ENCODE peak calls at places on chromosomes 13 and 19, in ten cellular contexts. One of them, this sample, is unnamed.

GRCh38 chr19:43439183-43440063 is 24.7 kb downstream of the TEX101 start:
- DNase-seq in bronchial epithelial cell: peak; percentile 96
- DNase-seq in EH: peak; percentile 55
- DNase-seq in ACHN: no peak
- DNase-seq in MV-4-11: peak; percentile 55
- DNase-seq in NCI-H2081 treated with DMSO at 0.1 percent for 48 hours: no peak
- DNase-seq in effector memory CD8-positive, alpha-beta T cell: peak; percentile 39
- DNase-seq in stimulated activated CD4-positive, alpha-beta T cell treated with anti-CD3 and anti-CD28 coated beads, Interleukin-1b, Interleukin-23, amount 100 ng/mL, for 1 hour: no peak
- DNase-seq in GM18507: no peak
- DNase-seq in GM23338: no peak
- DNase-seq in this sample: no peak

GRCh38 chr19:12527034-12527836 is 24.0 kb downstream of the ZNF564 start:
- DNase-seq in ACHN: peak; percentile 35
- DNase-seq in MV-4-11: peak; percentile 32
- DNase-seq in EH: peak; percentile 35
- DNase-seq in NCI-H2081 treated with DMSO at 0.1 percent for 48 hours: no peak
- DNase-seq in GM23338: peak; percentile 69
- DNase-seq in stimulated activated CD4-positive, alpha-beta T cell treated with anti-CD3 and anti-CD28 coated beads, Interleukin-1b, Interleukin-23, amount 100 ng/mL, for 1 hour: no peak
- DNase-seq in bronchial epithelial cell: peak; percentile 28
- DNase-seq in effector memory CD8-positive, alpha-beta T cell: no peak
- DNase-seq in GM18507: no peak
- DNase-seq in this sample: no peak

GRCh38 chr19:38229585-38230073 is 5.6 kb upstream of the DPF1 start:
- DNase-seq in NCI-H2081 treated with DMSO at 0.1 percent for 48 hours: no peak
- DNase-seq in bronchial epithelial cell: peak; percentile 43
- DNase-seq in GM23338: peak; percentile 79
- DNase-seq in GM18507: peak; percentile 71
- DNase-seq in EH: peak; percentile 92
- DNase-seq in stimulated activated CD4-positive, alpha-beta T cell treated with anti-CD3 and anti-CD28 coated beads, Interleukin-1b, Interleukin-23, amount 100 ng/mL, for 1 hour: peak; percentile 34
- DNase-seq in ACHN: peak; percentile 84
- DNase-seq in MV-4-11: peak; percentile 45
- DNase-seq in effector memory CD8-positive, alpha-beta T cell: peak; percentile 20
- DNase-seq in this sample: no peak

GRCh38 chr13:51955281-51955771 is 55.9 kb downstream of the ATP7B start:
- DNase-seq in NCI-H2081 treated with DMSO at 0.1 percent for 48 hours: no peak
- DNase-seq in effector memory CD8-positive, alpha-beta T cell: no peak
- DNase-seq in bronchial epithelial cell: peak; percentile 53
- DNase-seq in ACHN: no peak
- DNase-seq in EH: no peak
- DNase-seq in MV-4-11: peak; percentile 80
- DNase-seq in stimulated activated CD4-positive, alpha-beta T cell treated with anti-CD3 and anti-CD28 coated beads, Interleukin-1b, Interleukin-23, amount 100 ng/mL, for 1 hour: no peak
- DNase-seq in GM18507: no peak
- DNase-seq in GM23338: no peak
- DNase-seq in this sample: no peak

GRCh38 chr13:106523566-106523965 is 11.9 kb downstream of the EFNB2 start:
- DNase-seq in GM23338: no peak
- DNase-seq in bronchial epithelial cell: peak; percentile 74
- DNase-seq in EH: peak; percentile 33
- DNase-seq in MV-4-11: no peak
- DNase-seq in effector memory CD8-positive, alpha-beta T cell: no peak
- DNase-seq in ACHN: no peak
- DNase-seq in stimulated activated CD4-positive, alpha-beta T cell treated with anti-CD3 and anti-CD28 coated beads, Interleukin-1b, Interleukin-23, amount 100 ng/mL, for 1 hour: no peak
- DNase-seq in NCI-H2081 treated with DMSO at 0.1 percent for 48 hours: no peak
- DNase-seq in GM18507: no peak
- DNase-seq in this sample: no peak

GRCh38 chr13:30577381-30577780 is 40.3 kb upstream of the USPL1 start:
- DNase-seq in effector memory CD8-positive, alpha-beta T cell: peak; percentile 16
- DNase-seq in MV-4-11: peak; percentile 88
- DNase-seq in GM23338: no peak
- DNase-seq in GM18507: peak; percentile 11
- DNase-seq in NCI-H2081 treated with DMSO at 0.1 percent for 48 hours: no peak
- DNase-seq in EH: peak; percentile 95
- DNase-seq in stimulated activated CD4-positive, alpha-beta T cell treated with anti-CD3 and anti-CD28 coated beads, Interleukin-1b, Interleukin-23, amount 100 ng/mL, for 1 hour: no peak
- DNase-seq in bronchial epithelial cell: peak; percentile 89
- DNase-seq in ACHN: peak; percentile 87
- DNase-seq in this sample: no peak

GRCh38 chr13:50842246-50842645 is 1.2 kb downstream of the DLEU7 start:
- DNase-seq in ACHN: no peak
- DNase-seq in MV-4-11: no peak
- DNase-seq in stimulated activated CD4-positive, alpha-beta T cell treated with anti-CD3 and anti-CD28 coated beads, Interleukin-1b, Interleukin-23, amount 100 ng/mL, for 1 hour: no peak
- DNase-seq in GM18507: no peak
- DNase-seq in effector memory CD8-positive, alpha-beta T cell: no peak
- DNase-seq in bronchial epithelial cell: no peak
- DNase-seq in NCI-H2081 treated with DMSO at 0.1 percent for 48 hours: no peak
- DNase-seq in GM23338: no peak
- DNase-seq in EH: no peak
- DNase-seq in this sample: no peak

GRCh38 chr19:3370214-3370720 is 3.9 kb downstream of the NFIC start:
- DNase-seq in ACHN: no peak
- DNase-seq in NCI-H2081 treated with DMSO at 0.1 percent for 48 hours: no peak
- DNase-seq in effector memory CD8-positive, alpha-beta T cell: no peak
- DNase-seq in GM23338: peak; percentile 64
- DNase-seq in GM18507: no peak
- DNase-seq in EH: no peak
- DNase-seq in bronchial epithelial cell: no peak
- DNase-seq in stimulated activated CD4-positive, alpha-beta T cell treated with anti-CD3 and anti-CD28 coated beads, Interleukin-1b, Interleukin-23, amount 100 ng/mL, for 1 hour: no peak
- DNase-seq in MV-4-11: peak; percentile 22
- DNase-seq in this sample: no peak

GRCh38 chr19:40802300-40803169 is 3.5 kb downstream of the EGLN2 start:
- DNase-seq in effector memory CD8-positive, alpha-beta T cell: no peak
- DNase-seq in ACHN: no peak
- DNase-seq in EH: no peak
- DNase-seq in bronchial epithelial cell: peak; percentile 26
- DNase-seq in stimulated activated CD4-positive, alpha-beta T cell treated with anti-CD3 and anti-CD28 coated beads, Interleukin-1b, Interleukin-23, amount 100 ng/mL, for 1 hour: no peak
- DNase-seq in NCI-H2081 treated with DMSO at 0.1 percent for 48 hours: no peak
- DNase-seq in GM23338: no peak
- DNase-seq in MV-4-11: peak; percentile 51
- DNase-seq in GM18507: no peak
- DNase-seq in this sample: peak; percentile 20

GRCh38 chr13:62388515-62388914 is 972.9 kb upstream of the PCDH20 start:
- DNase-seq in bronchial epithelial cell: no peak
- DNase-seq in ACHN: no peak
- DNase-seq in GM18507: no peak
- DNase-seq in NCI-H2081 treated with DMSO at 0.1 percent for 48 hours: no peak
- DNase-seq in effector memory CD8-positive, alpha-beta T cell: no peak
- DNase-seq in GM23338: no peak
- DNase-seq in MV-4-11: no peak
- DNase-seq in EH: no peak
- DNase-seq in stimulated activated CD4-positive, alpha-beta T cell treated with anti-CD3 and anti-CD28 coated beads, Interleukin-1b, Interleukin-23, amount 100 ng/mL, for 1 hour: no peak
- DNase-seq in this sample: no peak

GRCh38 chr13:84776578-84776977 is 894.3 kb upstream of the SLITRK1 start:
- DNase-seq in stimulated activated CD4-positive, alpha-beta T cell treated with anti-CD3 and anti-CD28 coated beads, Interleukin-1b, Interleukin-23, amount 100 ng/mL, for 1 hour: no peak
- DNase-seq in ACHN: no peak
- DNase-seq in MV-4-11: no peak
- DNase-seq in EH: no peak
- DNase-seq in NCI-H2081 treated with DMSO at 0.1 percent for 48 hours: no peak
- DNase-seq in bronchial epithelial cell: no peak
- DNase-seq in GM18507: no peak
- DNase-seq in GM23338: no peak
- DNase-seq in effector memory CD8-positive, alpha-beta T cell: no peak
- DNase-seq in this sample: no peak

GRCh38 chr13:73275163-73275562 is 216.4 kb downstream of the KLF5 start:
- DNase-seq in stimulated activated CD4-positive, alpha-beta T cell treated with anti-CD3 and anti-CD28 coated beads, Interleukin-1b, Interleukin-23, amount 100 ng/mL, for 1 hour: no peak
- DNase-seq in MV-4-11: no peak
- DNase-seq in EH: no peak
- DNase-seq in GM23338: peak; percentile 33
- DNase-seq in effector memory CD8-positive, alpha-beta T cell: no peak
- DNase-seq in bronchial epithelial cell: no peak
- DNase-seq in GM18507: no peak
- DNase-seq in ACHN: no peak
- DNase-seq in NCI-H2081 treated with DMSO at 0.1 percent for 48 hours: no peak
- DNase-seq in this sample: no peak

GRCh38 chr19:42942187-42942789 is 5.3 kb upstream of the PSG7 start:
- DNase-seq in effector memory CD8-positive, alpha-beta T cell: no peak
- DNase-seq in GM18507: no peak
- DNase-seq in MV-4-11: peak; percentile 7
- DNase-seq in NCI-H2081 treated with DMSO at 0.1 percent for 48 hours: no peak
- DNase-seq in bronchial epithelial cell: peak; percentile 37
- DNase-seq in ACHN: no peak
- DNase-seq in EH: no peak
- DNase-seq in GM23338: peak; percentile 74
- DNase-seq in stimulated activated CD4-positive, alpha-beta T cell treated with anti-CD3 and anti-CD28 coated beads, Interleukin-1b, Interleukin-23, amount 100 ng/mL, for 1 hour: no peak
- DNase-seq in this sample: no peak

GRCh38 chr19:1848399-1849131 is at the start of gene REXO1:
- DNase-seq in GM23338: peak; percentile 97
- DNase-seq in stimulated activated CD4-positive, alpha-beta T cell treated with anti-CD3 and anti-CD28 coated beads, Interleukin-1b, Interleukin-23, amount 100 ng/mL, for 1 hour: peak; percentile 95
- DNase-seq in bronchial epithelial cell: peak; percentile 86
- DNase-seq in EH: peak; percentile 91
- DNase-seq in NCI-H2081 treated with DMSO at 0.1 percent for 48 hours: peak; percentile 78
- DNase-seq in effector memory CD8-positive, alpha-beta T cell: peak; percentile 99
- DNase-seq in ACHN: peak; percentile 92
- DNase-seq in GM18507: peak; percentile 79
- DNase-seq in MV-4-11: peak; percentile 94
- DNase-seq in this sample: peak; percentile 83

GRCh38 chr19:38727306-38727867 is 16.9 kb downstream of the CAPN12 start:
- DNase-seq in NCI-H2081 treated with DMSO at 0.1 percent for 48 hours: no peak
- DNase-seq in effector memory CD8-positive, alpha-beta T cell: no peak
- DNase-seq in MV-4-11: no peak
- DNase-seq in bronchial epithelial cell: no peak
- DNase-seq in GM23338: no peak
- DNase-seq in GM18507: no peak
- DNase-seq in EH: no peak
- DNase-seq in ACHN: no peak
- DNase-seq in stimulated activated CD4-positive, alpha-beta T cell treated with anti-CD3 and anti-CD28 coated beads, Interleukin-1b, Interleukin-23, amount 100 ng/mL, for 1 hour: no peak
- DNase-seq in this sample: no peak

GRCh38 chr13:28579334-28579733 is 79.6 kb upstream of the POMP start:
- DNase-seq in ACHN: no peak
- DNase-seq in GM23338: peak; percentile 63
- DNase-seq in GM18507: no peak
- DNase-seq in NCI-H2081 treated with DMSO at 0.1 percent for 48 hours: no peak
- DNase-seq in MV-4-11: no peak
- DNase-seq in effector memory CD8-positive, alpha-beta T cell: no peak
- DNase-seq in bronchial epithelial cell: no peak
- DNase-seq in stimulated activated CD4-positive, alpha-beta T cell treated with anti-CD3 and anti-CD28 coated beads, Interleukin-1b, Interleukin-23, amount 100 ng/mL, for 1 hour: no peak
- DNase-seq in EH: peak; percentile 41
- DNase-seq in this sample: no peak

GRCh38 chr13:30871713-30872029 is 34.4 kb upstream of the MEDAG start:
- DNase-seq in GM18507: no peak
- DNase-seq in bronchial epithelial cell: no peak
- DNase-seq in EH: no peak
- DNase-seq in GM23338: no peak
- DNase-seq in NCI-H2081 treated with DMSO at 0.1 percent for 48 hours: no peak
- DNase-seq in effector memory CD8-positive, alpha-beta T cell: no peak
- DNase-seq in stimulated activated CD4-positive, alpha-beta T cell treated with anti-CD3 and anti-CD28 coated beads, Interleukin-1b, Interleukin-23, amount 100 ng/mL, for 1 hour: no peak
- DNase-seq in ACHN: no peak
- DNase-seq in MV-4-11: no peak
- DNase-seq in this sample: no peak

GRCh38 chr19:6663236-6664187 is 6.4 kb downstream of the TNFSF14 start:
- DNase-seq in bronchial epithelial cell: no peak
- DNase-seq in GM18507: no peak
- DNase-seq in GM23338: no peak
- DNase-seq in EH: no peak
- DNase-seq in ACHN: no peak
- DNase-seq in NCI-H2081 treated with DMSO at 0.1 percent for 48 hours: no peak
- DNase-seq in stimulated activated CD4-positive, alpha-beta T cell treated with anti-CD3 and anti-CD28 coated beads, Interleukin-1b, Interleukin-23, amount 100 ng/mL, for 1 hour: no peak
- DNase-seq in effector memory CD8-positive, alpha-beta T cell: peak; percentile 50
- DNase-seq in MV-4-11: peak; percentile 38
- DNase-seq in this sample: no peak

GRCh38 chr19:32018014-32018413 is 327.4 kb upstream of the ZNF507 start:
- DNase-seq in effector memory CD8-positive, alpha-beta T cell: no peak
- DNase-seq in bronchial epithelial cell: peak; percentile 21
- DNase-seq in GM18507: no peak
- DNase-seq in EH: no peak
- DNase-seq in GM23338: no peak
- DNase-seq in NCI-H2081 treated with DMSO at 0.1 percent for 48 hours: no peak
- DNase-seq in MV-4-11: peak; percentile 82
- DNase-seq in ACHN: no peak
- DNase-seq in stimulated activated CD4-positive, alpha-beta T cell treated with anti-CD3 and anti-CD28 coated beads, Interleukin-1b, Interleukin-23, amount 100 ng/mL, for 1 hour: no peak
- DNase-seq in this sample: no peak

GRCh38 chr19:45283443-45284033 is 32.5 kb downstream of the MARK4 start:
- DNase-seq in stimulated activated CD4-positive, alpha-beta T cell treated with anti-CD3 and anti-CD28 coated beads, Interleukin-1b, Interleukin-23, amount 100 ng/mL, for 1 hour: no peak
- DNase-seq in NCI-H2081 treated with DMSO at 0.1 percent for 48 hours: no peak
- DNase-seq in GM18507: no peak
- DNase-seq in EH: no peak
- DNase-seq in bronchial epithelial cell: no peak
- DNase-seq in effector memory CD8-positive, alpha-beta T cell: no peak
- DNase-seq in GM23338: no peak
- DNase-seq in ACHN: no peak
- DNase-seq in MV-4-11: peak; percentile 65
- DNase-seq in this sample: no peak

GRCh38 chr19:19822148-19822429 is 539 bp upstream of the ZNF506 start:
- DNase-seq in GM18507: no peak
- DNase-seq in MV-4-11: no peak
- DNase-seq in ACHN: no peak
- DNase-seq in bronchial epithelial cell: no peak
- DNase-seq in EH: no peak
- DNase-seq in GM23338: no peak
- DNase-seq in NCI-H2081 treated with DMSO at 0.1 percent for 48 hours: no peak
- DNase-seq in stimulated activated CD4-positive, alpha-beta T cell treated with anti-CD3 and anti-CD28 coated beads, Interleukin-1b, Interleukin-23, amount 100 ng/mL, for 1 hour: no peak
- DNase-seq in effector memory CD8-positive, alpha-beta T cell: no peak
- DNase-seq in this sample: no peak

GRCh38 chr13:46334008-46334407 is 53.0 kb downstream of the RUBCNL start:
- DNase-seq in bronchial epithelial cell: no peak
- DNase-seq in effector memory CD8-positive, alpha-beta T cell: no peak
- DNase-seq in stimulated activated CD4-positive, alpha-beta T cell treated with anti-CD3 and anti-CD28 coated beads, Interleukin-1b, Interleukin-23, amount 100 ng/mL, for 1 hour: no peak
- DNase-seq in GM18507: no peak
- DNase-seq in NCI-H2081 treated with DMSO at 0.1 percent for 48 hours: no peak
- DNase-seq in ACHN: no peak
- DNase-seq in MV-4-11: peak; percentile 73
- DNase-seq in EH: no peak
- DNase-seq in GM23338: no peak
- DNase-seq in this sample: no peak

GRCh38 chr19:51127032-51127431 is 2.3 kb downstream of the SIGLEC9 start:
- DNase-seq in GM18507: no peak
- DNase-seq in ACHN: no peak
- DNase-seq in bronchial epithelial cell: no peak
- DNase-seq in effector memory CD8-positive, alpha-beta T cell: no peak
- DNase-seq in MV-4-11: no peak
- DNase-seq in EH: no peak
- DNase-seq in stimulated activated CD4-positive, alpha-beta T cell treated with anti-CD3 and anti-CD28 coated beads, Interleukin-1b, Interleukin-23, amount 100 ng/mL, for 1 hour: no peak
- DNase-seq in GM23338: no peak
- DNase-seq in NCI-H2081 treated with DMSO at 0.1 percent for 48 hours: no peak
- DNase-seq in this sample: no peak

GRCh38 chr19:40147338-40147692 is 43.9 kb upstream of the MAP3K10 start:
- DNase-seq in stimulated activated CD4-positive, alpha-beta T cell treated with anti-CD3 and anti-CD28 coated beads, Interleukin-1b, Interleukin-23, amount 100 ng/mL, for 1 hour: no peak
- DNase-seq in ACHN: no peak
- DNase-seq in NCI-H2081 treated with DMSO at 0.1 percent for 48 hours: no peak
- DNase-seq in bronchial epithelial cell: no peak
- DNase-seq in GM18507: no peak
- DNase-seq in effector memory CD8-positive, alpha-beta T cell: no peak
- DNase-seq in EH: no peak
- DNase-seq in MV-4-11: no peak
- DNase-seq in GM23338: no peak
- DNase-seq in this sample: no peak

This sample was measured in GF-D8.